ENCODE peak calls at places on chromosome X, in nine cellular contexts. K is immature natural killer cell; D is SW480; C is activated CD4-positive, alpha-beta T cell treated with anti-CD3 and anti-CD28 coated beads, Interleukin-2, amount 50 U/mL, for 1 hour; B is hypothalamus; V is bronchial epithelial cell; G is MV-4-11; T is WTC11; A is pulmonary artery endothelial cell. I is an unnamed sample.

GRCh38 chrX:123698979-123699378 is 33.9 kb downstream of the THOC2 start:
- DNase-seq in K (no peak), D (no peak), C (no peak), B (no peak), V (no peak), G (no peak), T (no peak), A (no peak), I (no peak)

GRCh38 chrX:23699636-23700194 is 32.4 kb downstream of the PRDX4 start:
- DNase-seq in K (peak; percentile 3), D (no peak), C (no peak), B (no peak), V (no peak), G (peak; percentile 86), T (peak; percentile 37), A (peak; percentile 11), I (no peak)

GRCh38 chrX:119758682-119759332 is 419 bp downstream of the SOWAHD start:
- DNase-seq in K (peak; percentile 29), D (peak; percentile 28), C (peak; percentile 21), B (no peak), V (peak; percentile 3), G (no peak), T (peak; percentile 54), A (no peak), I (peak; percentile 9)

GRCh38 chrX:24426921-24427746 is 38.0 kb upstream of the PDK3 start:
- DNase-seq in K (no peak), D (peak; percentile 80), C (no peak), B (no peak), V (peak; percentile 42), G (no peak), T (no peak), A (no peak), I (no peak)

GRCh38 chrX:46036508-46036907 is 508.7 kb downstream of the ZNF674 start:
- DNase-seq in K (no peak), D (no peak), C (no peak), B (no peak), V (no peak), G (no peak), T (no peak), A (no peak), I (no peak)

GRCh38 chrX:120749141-120749846 is 119.4 kb upstream of the C1GALT1C1 start:
- DNase-seq in K (no peak), D (no peak), C (no peak), B (no peak), V (no peak), G (peak; percentile 40), T (no peak), A (peak; percentile 20), I (no peak)

GRCh38 chrX:111352424-111352823 is 59.6 kb downstream of the DCX start:
- DNase-seq in K (no peak), D (no peak), C (no peak), B (no peak), V (peak; percentile 42), G (peak; percentile 78), T (no peak), A (no peak), I (no peak)

GRCh38 chrX:19177710-19178109 is 55.4 kb upstream of the ADGRG2 start:
- DNase-seq in K (no peak), D (peak; percentile 38), C (no peak), B (no peak), V (no peak), G (no peak), T (no peak), A (no peak), I (no peak)

GRCh38 chrX:25001808-25002657 is 13.7 kb downstream of the ARX start:
- DNase-seq in K (no peak), D (no peak), C (no peak), B (no peak), V (no peak), G (no peak), T (peak; percentile 33), A (no peak), I (no peak)

I was measured in T follicular helper cell.